ENCODE peak calls at places on chromosomes 13 and 19, in six cellular contexts. One of them, this sample, is unnamed.
A peak's percentile ranks its signal among the peaks of the same experiment; 100 is the strongest.

GRCh38 chr19:47232422-47233211 is 1.6 kb upstream of the BBC3 start:
- DNase-seq in AG10803: peak; percentile 80
- DNase-seq in stomach: no peak
- DNase-seq in colonic mucosa: peak; percentile 70
- DNase-seq in mucosa of descending colon: peak; percentile 71
- DNase-seq in hepatocyte: no peak
- DNase-seq in this sample: no peak

GRCh38 chr13:114304346-114305034 is 9.8 kb upstream of the CHAMP1 start:
- DNase-seq in AG10803: no peak
- DNase-seq in stomach: peak; percentile 35
- DNase-seq in colonic mucosa: no peak
- DNase-seq in mucosa of descending colon: no peak
- DNase-seq in hepatocyte: no peak
- DNase-seq in this sample: no peak

GRCh38 chr13:75319244-75319643 is 162.7 kb downstream of the TBC1D4 start:
- DNase-seq in AG10803: no peak
- DNase-seq in stomach: no peak
- DNase-seq in colonic mucosa: no peak
- DNase-seq in mucosa of descending colon: no peak
- DNase-seq in hepatocyte: no peak
- DNase-seq in this sample: no peak

GRCh38 chr19:17762505-17763229 is 11.4 kb downstream of the FCHO1 start:
- DNase-seq in AG10803: peak; percentile 35
- DNase-seq in stomach: no peak
- DNase-seq in colonic mucosa: peak; percentile 47
- DNase-seq in mucosa of descending colon: no peak
- DNase-seq in hepatocyte: no peak
- DNase-seq in this sample: no peak

GRCh38 chr19:13151605-13152355 is 1.6 kb downstream of the IER2 start:
- DNase-seq in AG10803: peak; percentile 97
- DNase-seq in stomach: peak; percentile 99
- DNase-seq in colonic mucosa: peak; percentile 98
- DNase-seq in mucosa of descending colon: peak; percentile 99
- DNase-seq in hepatocyte: peak; percentile 99
- DNase-seq in this sample: peak; percentile 99

GRCh38 chr19:18254546-18255500 is 19.4 kb downstream of the IQCN start:
- DNase-seq in AG10803: no peak
- DNase-seq in stomach: peak; percentile 56
- DNase-seq in colonic mucosa: peak; percentile 78
- DNase-seq in mucosa of descending colon: peak; percentile 82
- DNase-seq in hepatocyte: no peak
- DNase-seq in this sample: no peak

GRCh38 chr19:372306-372890 is 27.8 kb upstream of the MIER2 start:
- DNase-seq in AG10803: peak; percentile 93
- DNase-seq in stomach: peak; percentile 31
- DNase-seq in colonic mucosa: no peak
- DNase-seq in mucosa of descending colon: no peak
- DNase-seq in hepatocyte: peak; percentile 57
- DNase-seq in this sample: no peak

GRCh38 chr13:102846261-102847015 is 606 bp downstream of the ERCC5 start:
- DNase-seq in AG10803: peak; percentile 29
- DNase-seq in stomach: peak; percentile 40
- DNase-seq in colonic mucosa: peak; percentile 57
- DNase-seq in mucosa of descending colon: peak; percentile 71
- DNase-seq in hepatocyte: peak; percentile 55
- DNase-seq in this sample: peak; percentile 76

GRCh38 chr19:54380897-54381296 is 16.2 kb upstream of the LAIR1 start:
- DNase-seq in AG10803: no peak
- DNase-seq in stomach: no peak
- DNase-seq in colonic mucosa: no peak
- DNase-seq in mucosa of descending colon: no peak
- DNase-seq in hepatocyte: no peak
- DNase-seq in this sample: no peak

GRCh38 chr13:22703601-22704209 is 477.1 kb upstream of the SGCG start:
- DNase-seq in AG10803: no peak
- DNase-seq in stomach: no peak
- DNase-seq in colonic mucosa: no peak
- DNase-seq in mucosa of descending colon: no peak
- DNase-seq in hepatocyte: no peak
- DNase-seq in this sample: no peak

GRCh38 chr13:85367887-85368286 is 431.3 kb downstream of the SLITRK6 start:
- DNase-seq in AG10803: no peak
- DNase-seq in stomach: no peak
- DNase-seq in colonic mucosa: no peak
- DNase-seq in mucosa of descending colon: no peak
- DNase-seq in hepatocyte: no peak
- DNase-seq in this sample: no peak

GRCh38 chr13:95893861-95894260 is 159.3 kb downstream of the UGGT2 start:
- DNase-seq in AG10803: no peak
- DNase-seq in stomach: no peak
- DNase-seq in colonic mucosa: no peak
- DNase-seq in mucosa of descending colon: no peak
- DNase-seq in hepatocyte: no peak
- DNase-seq in this sample: no peak

GRCh38 chr13:30125422-30126073 is 181.8 kb downstream of the KATNAL1 start:
- DNase-seq in AG10803: peak; percentile 93
- DNase-seq in stomach: peak; percentile 58
- DNase-seq in colonic mucosa: no peak
- DNase-seq in mucosa of descending colon: no peak
- DNase-seq in hepatocyte: peak; percentile 82
- DNase-seq in this sample: no peak

GRCh38 chr13:48730971-48731658 is 77.4 kb downstream of the CYSLTR2 start:
- DNase-seq in AG10803: peak; percentile 11
- DNase-seq in stomach: no peak
- DNase-seq in colonic mucosa: no peak
- DNase-seq in mucosa of descending colon: no peak
- DNase-seq in hepatocyte: no peak
- DNase-seq in this sample: no peak
- TF ChIP-seq CTCF in AG10803: no peak
- TF ChIP-seq CTCF in stomach: no peak
- TF ChIP-seq CTCF in colonic mucosa: no peak
- TF ChIP-seq CTCF in mucosa of descending colon: no peak
- TF ChIP-seq CTCF in hepatocyte: no peak
- TF ChIP-seq CTCF in this sample: no peak

GRCh38 chr19:23273022-23273593 is 22.9 kb upstream of the ZNF724 start:
- DNase-seq in AG10803: no peak
- DNase-seq in stomach: no peak
- DNase-seq in colonic mucosa: peak; percentile 50
- DNase-seq in mucosa of descending colon: no peak
- DNase-seq in hepatocyte: no peak
- DNase-seq in this sample: no peak

DNA sequence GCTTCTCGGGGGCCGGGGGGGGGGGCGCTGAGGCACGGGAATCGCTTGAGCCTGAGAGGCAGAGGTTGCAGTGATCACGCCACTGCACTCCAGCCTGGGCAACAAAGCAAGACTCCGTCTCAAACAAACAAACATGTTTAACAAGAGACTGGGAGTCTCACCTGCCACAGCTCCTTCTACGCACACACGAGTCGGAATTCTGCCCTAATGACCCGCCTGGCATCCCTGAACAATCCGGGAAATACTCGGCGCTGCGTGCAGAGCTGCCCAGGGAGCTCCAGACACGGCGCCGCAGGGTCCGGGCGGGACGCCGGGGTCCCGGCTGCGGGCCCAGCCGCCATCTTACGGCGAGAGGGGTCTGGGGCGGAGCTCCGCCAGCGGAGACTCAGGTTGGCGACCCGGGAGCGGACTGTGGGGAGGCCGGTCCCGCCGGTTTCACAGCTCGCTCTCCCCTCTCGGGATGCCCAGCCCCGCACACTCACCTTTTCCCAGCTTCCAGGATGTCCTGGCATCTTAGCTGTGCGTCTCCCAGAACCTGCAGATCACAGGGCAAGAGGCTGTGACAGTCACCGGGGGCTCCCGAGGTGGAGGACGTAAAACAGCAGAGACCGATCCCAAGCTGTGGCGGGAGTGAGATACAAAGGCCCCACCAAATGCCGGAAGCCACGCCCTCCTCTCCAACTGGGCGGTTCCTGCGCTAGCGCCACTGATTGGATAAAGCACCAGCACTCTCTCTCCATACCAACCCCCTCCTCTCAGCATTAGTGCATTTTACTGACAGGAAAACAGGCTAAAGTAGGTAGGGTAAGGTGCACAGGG is 23.6 kb upstream of the ZNF724 start:
- DNase-seq in AG10803: peak; percentile 79
- DNase-seq in stomach: peak; percentile 93
- DNase-seq in colonic mucosa: peak; percentile 96
- DNase-seq in mucosa of descending colon: peak; percentile 95
- DNase-seq in hepatocyte: peak; percentile 95
- DNase-seq in this sample: peak; percentile 94
- TF ChIP-seq CTCF in AG10803: no peak
- TF ChIP-seq CTCF in stomach: no peak
- TF ChIP-seq CTCF in colonic mucosa: no peak
- TF ChIP-seq CTCF in mucosa of descending colon: no peak
- TF ChIP-seq CTCF in hepatocyte: no peak
- TF ChIP-seq CTCF in this sample: no peak

DNA sequence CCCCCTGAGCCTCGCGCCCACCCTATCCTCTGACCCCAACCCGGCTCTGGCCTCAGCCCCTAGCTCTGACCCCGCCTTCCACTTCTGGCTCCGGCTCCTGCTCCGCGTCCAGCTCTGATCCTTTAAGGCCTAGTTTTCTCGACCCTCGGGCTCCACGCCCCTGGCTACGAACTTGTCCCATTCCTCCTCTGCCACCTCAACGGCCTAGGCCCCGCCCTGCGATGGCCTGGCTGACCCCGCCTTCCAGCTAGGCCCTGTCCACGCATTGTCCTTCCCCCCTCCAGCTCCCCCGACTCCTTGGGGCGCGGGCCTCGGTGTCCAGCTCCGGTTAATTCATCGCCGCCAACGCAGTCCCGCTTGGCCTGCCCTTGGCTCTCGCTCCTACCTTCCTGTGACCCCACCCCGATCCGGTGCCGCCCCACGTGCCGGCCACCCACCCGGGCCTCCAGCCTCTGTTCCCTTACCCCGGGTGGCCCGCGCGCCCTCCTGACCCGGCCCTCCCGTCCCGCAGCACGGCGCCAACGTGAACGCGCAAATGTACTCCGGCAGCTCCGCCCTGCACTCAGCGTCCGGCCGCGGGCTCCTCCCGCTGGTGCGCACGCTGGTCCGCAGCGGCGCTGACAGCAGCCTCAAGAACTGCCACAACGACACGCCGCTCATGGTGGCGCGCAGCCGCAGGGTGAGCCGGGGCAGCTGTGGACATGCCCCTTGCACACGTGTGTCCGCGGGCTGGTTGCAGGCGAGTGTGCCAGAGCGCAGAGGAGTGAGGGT is 9.4 kb downstream of the BCL3 start:
- DNase-seq in AG10803: peak; percentile 53
- DNase-seq in stomach: peak; percentile 61
- DNase-seq in colonic mucosa: no peak
- DNase-seq in mucosa of descending colon: peak; percentile 63
- DNase-seq in hepatocyte: peak; percentile 67
- DNase-seq in this sample: peak; percentile 88
- TF ChIP-seq CTCF in AG10803: no peak
- TF ChIP-seq CTCF in stomach: no peak
- TF ChIP-seq CTCF in colonic mucosa: no peak
- TF ChIP-seq CTCF in mucosa of descending colon: no peak
- TF ChIP-seq CTCF in hepatocyte: no peak
- TF ChIP-seq CTCF in this sample: no peak

DNA sequence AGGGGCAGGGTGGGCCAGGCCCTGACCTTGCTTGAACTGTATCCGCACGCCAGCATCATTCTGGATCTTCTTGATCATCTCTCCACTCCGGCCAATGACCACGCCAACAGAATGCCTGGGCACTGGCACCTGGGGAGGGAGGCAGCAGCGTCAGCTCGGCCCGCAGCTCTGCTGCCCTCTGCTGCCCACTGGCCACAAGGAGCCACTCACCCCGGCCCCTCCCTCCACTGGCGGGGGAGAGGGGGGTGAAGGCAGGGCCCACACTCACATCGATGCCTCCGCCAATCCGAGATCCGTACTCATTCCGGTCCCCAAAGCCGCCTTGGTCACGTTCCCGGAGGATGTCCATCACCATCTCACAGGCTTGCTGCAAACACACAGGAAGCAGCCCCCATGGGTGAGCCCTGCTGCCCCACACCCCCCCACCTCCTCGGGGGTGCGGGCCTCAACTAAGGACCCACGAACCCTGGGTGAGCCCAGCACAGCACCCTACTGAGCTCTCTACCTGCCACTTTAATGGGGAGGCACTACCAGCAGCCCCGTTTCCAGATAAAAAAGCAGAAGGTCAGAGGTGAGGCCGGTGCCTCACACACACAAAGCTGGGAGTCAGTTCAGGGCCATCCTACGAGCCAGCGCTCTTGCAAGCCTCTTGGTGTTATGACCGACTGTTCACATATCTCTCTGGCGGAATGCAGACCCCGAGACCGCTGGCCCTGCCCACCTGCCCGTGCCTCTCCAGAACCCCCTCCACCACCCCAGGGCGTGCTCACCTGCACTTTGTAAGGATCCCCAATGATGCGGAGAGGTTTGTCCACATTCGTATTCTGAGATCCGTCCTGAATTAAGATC is 6.7 kb downstream of the KHSRP start:
- DNase-seq in AG10803: peak; percentile 13
- DNase-seq in stomach: no peak
- DNase-seq in colonic mucosa: no peak
- DNase-seq in mucosa of descending colon: no peak
- DNase-seq in hepatocyte: no peak
- DNase-seq in this sample: no peak
- TF ChIP-seq CTCF in AG10803: peak; percentile 38
- TF ChIP-seq CTCF in stomach: no peak
- TF ChIP-seq CTCF in colonic mucosa: no peak
- TF ChIP-seq CTCF in mucosa of descending colon: no peak
- TF ChIP-seq CTCF in hepatocyte: peak; percentile 40
- TF ChIP-seq CTCF in this sample: no peak

GRCh38 chr19:33022472-33023116 is 42.1 kb downstream of the RHPN2 start:
- DNase-seq in AG10803: no peak
- DNase-seq in stomach: no peak
- DNase-seq in colonic mucosa: no peak
- DNase-seq in mucosa of descending colon: no peak
- DNase-seq in hepatocyte: no peak
- DNase-seq in this sample: no peak
- TF ChIP-seq CTCF in AG10803: no peak
- TF ChIP-seq CTCF in stomach: no peak
- TF ChIP-seq CTCF in colonic mucosa: no peak
- TF ChIP-seq CTCF in mucosa of descending colon: no peak
- TF ChIP-seq CTCF in hepatocyte: no peak
- TF ChIP-seq CTCF in this sample: no peak

DNA sequence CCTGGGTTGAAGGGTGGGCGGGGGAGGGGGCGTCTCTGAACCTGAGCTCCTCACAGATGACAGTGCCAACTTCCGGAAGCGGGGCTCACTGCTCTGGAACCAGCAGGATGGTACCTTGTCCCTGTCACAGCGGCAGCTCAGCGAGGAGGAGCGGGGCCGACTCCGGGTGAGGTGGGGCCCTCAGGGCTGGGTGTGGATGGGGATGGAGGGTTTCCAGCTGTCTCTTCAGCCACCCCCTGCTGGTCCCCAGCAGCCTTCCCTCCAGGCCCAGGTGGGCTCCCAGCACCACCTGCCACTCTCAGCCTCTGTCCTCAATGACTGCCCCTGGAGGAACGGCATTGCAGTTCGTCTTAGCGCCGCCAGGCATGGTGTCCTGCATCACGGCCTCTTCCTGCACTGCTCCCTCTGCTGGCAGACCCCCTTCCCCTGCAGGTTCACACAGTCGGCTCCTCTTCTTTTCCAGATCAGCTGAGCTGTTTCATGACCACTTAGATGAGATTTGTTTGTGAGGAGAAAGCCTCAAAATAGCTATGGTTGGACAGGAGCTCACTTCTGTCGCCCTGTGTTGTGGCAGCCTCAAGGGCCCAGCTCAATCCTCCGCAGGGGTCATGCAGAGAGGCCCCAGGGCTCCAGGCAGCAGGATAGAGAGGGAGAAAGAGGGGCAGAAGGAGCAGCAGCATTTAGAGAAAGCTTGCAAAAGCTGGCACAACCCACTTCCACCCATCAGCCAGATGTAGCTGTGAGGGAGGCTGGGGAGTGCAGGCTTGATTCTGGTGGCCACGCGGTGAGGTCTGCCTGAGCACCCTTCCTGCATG is 2.5 kb upstream of the GARIN5A start:
- DNase-seq in AG10803: peak; percentile 48
- DNase-seq in stomach: no peak
- DNase-seq in colonic mucosa: no peak
- DNase-seq in mucosa of descending colon: no peak
- DNase-seq in hepatocyte: no peak
- DNase-seq in this sample: no peak
- TF ChIP-seq CTCF in AG10803: peak; percentile 72
- TF ChIP-seq CTCF in stomach: no peak
- TF ChIP-seq CTCF in colonic mucosa: no peak
- TF ChIP-seq CTCF in mucosa of descending colon: no peak
- TF ChIP-seq CTCF in hepatocyte: peak; percentile 33
- TF ChIP-seq CTCF in this sample: no peak

This sample was measured in coronary artery.